ENCODE peak calls at places on chromosomes 7 and 10, in four cellular contexts. S is HepG2, K is K562, O is GM12878. B is an unnamed sample.

GRCh38 chr10:110637558-110638053 is 6.5 kb upstream of the RBM20 start:
- DNase-seq in S (no peak), K (no peak), O (no peak), B (no peak)

GRCh38 chr7:128404826-128405344 is 4.9 kb downstream of the IMPDH1 start:
- DNase-seq in S (no peak), K (no peak), O (no peak), B (no peak)

GRCh38 chr7:46658281-46658680 is 737.2 kb upstream of the IGFBP3 start:
- DNase-seq in S (no peak), K (no peak), O (no peak), B (no peak)

GRCh38 chr7:101590663-101591435 is 38.2 kb downstream of the MYL10 start:
- DNase-seq in S (no peak), K (no peak), O (no peak), B (no peak)

GRCh38 chr10:52318822-52319464 is 4.9 kb downstream of the DKK1 start:
- DNase-seq in S (peak; percentile 69), K (no peak), O (no peak), B (no peak)

GRCh38 chr7:20307901-20308300 is 22.8 kb upstream of the ITGB8 start:
- DNase-seq in S (no peak), K (no peak), O (no peak), B (no peak)

GRCh38 chr7:105387621-105388372 is 924 bp downstream of the SRPK2 start:
- DNase-seq in S (peak; percentile 28), K (no peak), O (no peak), B (peak; percentile 59)

GRCh38 chr7:44711528-44711927 is 37.1 kb upstream of the ZMIZ2 start:
- DNase-seq in S (no peak), K (peak; percentile 4), O (no peak), B (no peak)

GRCh38 chr7:28062197-28062988 is 118.2 kb downstream of the JAZF1 start:
- DNase-seq in S (peak; percentile 40), K (peak; percentile 8), O (no peak), B (peak; percentile 87)

GRCh38 chr7:23544913-23545354 is 13.2 kb upstream of the TRA2A start:
- DNase-seq in S (peak; percentile 43), K (no peak), O (peak; percentile 46), B (no peak)

GRCh38 chr7:19106308-19107141 is 10.9 kb downstream of the TWIST1 start:
- DNase-seq in S (no peak), K (no peak), O (no peak), B (peak; percentile 54)

GRCh38 chr10:103241262-103242011 is 4.2 kb upstream of the RPEL1 start:
- DNase-seq in S (peak; percentile 50), K (no peak), O (no peak), B (no peak)

GRCh38 chr10:124732931-124733536 is 11.1 kb downstream of the FAM53B start:
- DNase-seq in S (no peak), K (no peak), O (peak; percentile 77), B (no peak)

GRCh38 chr7:101124376-101125056 is 2.4 kb upstream of the SERPINE1 start:
- DNase-seq in S (peak; percentile 84), K (no peak), O (no peak), B (no peak)

GRCh38 chr10:117318909-117319308 is 56.3 kb downstream of the PDZD8 start:
- DNase-seq in S (no peak), K (no peak), O (no peak), B (no peak)

GRCh38 chr7:2070151-2070763 is 162.5 kb downstream of the MAD1L1 start:
- DNase-seq in S (no peak), K (peak; percentile 81), O (no peak), B (no peak)

GRCh38 chr7:108266489-108266888 is 136.3 kb upstream of the LAMB4 start:
- DNase-seq in S (no peak), K (no peak), O (no peak), B (no peak)

GRCh38 chr10:6416892-6417512 is 163.1 kb downstream of the PRKCQ start:
- DNase-seq in S (peak; percentile 35), K (peak; percentile 46), O (no peak), B (no peak)

GRCh38 chr10:98486421-98486820 is 39.7 kb upstream of the HPS1 start:
- DNase-seq in S (no peak), K (no peak), O (no peak), B (no peak)

GRCh38 chr7:95246935-95247370 is 77.4 kb downstream of the PON1 start:
- DNase-seq in S (peak; percentile 54), K (peak; percentile 27), O (peak; percentile 5), B (peak; percentile 40)

GRCh38 chr7:109354552-109354951 is 784.9 kb downstream of the DNAJB9 start:
- DNase-seq in S (no peak), K (no peak), O (no peak), B (no peak)

GRCh38 chr10:79068203-79068561 is 584 bp upstream of the ZMIZ1 start:
- DNase-seq in S (no peak), K (peak; percentile 56), O (no peak), B (no peak)

GRCh38 chr7:98613601-98614425 is 3.3 kb upstream of the NPTX2 start:
- DNase-seq in S (no peak), K (no peak), O (no peak), B (peak; percentile 41)

GRCh38 chr10:71968553-71969474 is 4.6 kb downstream of the CHST3 start:
- DNase-seq in S (no peak), K (no peak), O (no peak), B (no peak)

GRCh38 chr7:103065666-103066065 is 8.9 kb downstream of the FBXL13 start:
- DNase-seq in S (peak; percentile 45), K (peak; percentile 34), O (no peak), B (peak; percentile 62)

GRCh38 chr10:124627851-124628675 is 116.1 kb downstream of the FAM53B start:
- DNase-seq in S (no peak), K (peak; percentile 63), O (no peak), B (no peak)

GRCh38 chr7:154871483-154871882 is 131.4 kb downstream of the PAXIP1 start:
- DNase-seq in S (no peak), K (no peak), O (no peak), B (no peak)

GRCh38 chr7:107742678-107743566 is 1.0 kb upstream of the CBLL1 start:
- DNase-seq in S (no peak), K (peak; percentile 58), O (peak; percentile 56), B (peak; percentile 77)

GRCh38 chr10:128855656-128856428 is 611.2 kb upstream of the MGMT start:
- DNase-seq in S (no peak), K (no peak), O (no peak), B (no peak)

GRCh38 chr7:122674502-122674901 is 24.4 kb downstream of the RNF133 start:
- DNase-seq in S (no peak), K (no peak), O (no peak), B (no peak)

GRCh38 chr10:129993621-129994020 is 29.5 kb upstream of the EBF3 start:
- DNase-seq in S (no peak), K (no peak), O (no peak), B (no peak)

GRCh38 chr7:91949221-91950009 is 8.8 kb downstream of the AKAP9 start:
- DNase-seq in S (no peak), K (no peak), O (no peak), B (no peak)
- TF ChIP-seq NR2C2 in S (no peak), K (no peak), O (no peak), B (no peak)

GRCh38 chr10:61136151-61136550 is 192.2 kb upstream of the RHOBTB1 start:
- DNase-seq in S (peak; percentile 73), K (no peak), O (no peak), B (no peak)
- TF ChIP-seq NR2C2 in S (no peak), K (no peak), O (no peak), B (no peak)

GRCh38 chr7:149638566-149639320 is 134.6 kb downstream of the ZNF467 start:
- DNase-seq in S (no peak), K (no peak), O (no peak), B (no peak)

GRCh38 chr7:149633976-149634945 is 136.7 kb upstream of the ZNF746 start:
- DNase-seq in S (no peak), K (no peak), O (no peak), B (no peak)

GRCh38 chr7:149637911-149638565 is 135.3 kb downstream of the ZNF467 start:
- DNase-seq in S (no peak), K (no peak), O (no peak), B (no peak)

DNA sequence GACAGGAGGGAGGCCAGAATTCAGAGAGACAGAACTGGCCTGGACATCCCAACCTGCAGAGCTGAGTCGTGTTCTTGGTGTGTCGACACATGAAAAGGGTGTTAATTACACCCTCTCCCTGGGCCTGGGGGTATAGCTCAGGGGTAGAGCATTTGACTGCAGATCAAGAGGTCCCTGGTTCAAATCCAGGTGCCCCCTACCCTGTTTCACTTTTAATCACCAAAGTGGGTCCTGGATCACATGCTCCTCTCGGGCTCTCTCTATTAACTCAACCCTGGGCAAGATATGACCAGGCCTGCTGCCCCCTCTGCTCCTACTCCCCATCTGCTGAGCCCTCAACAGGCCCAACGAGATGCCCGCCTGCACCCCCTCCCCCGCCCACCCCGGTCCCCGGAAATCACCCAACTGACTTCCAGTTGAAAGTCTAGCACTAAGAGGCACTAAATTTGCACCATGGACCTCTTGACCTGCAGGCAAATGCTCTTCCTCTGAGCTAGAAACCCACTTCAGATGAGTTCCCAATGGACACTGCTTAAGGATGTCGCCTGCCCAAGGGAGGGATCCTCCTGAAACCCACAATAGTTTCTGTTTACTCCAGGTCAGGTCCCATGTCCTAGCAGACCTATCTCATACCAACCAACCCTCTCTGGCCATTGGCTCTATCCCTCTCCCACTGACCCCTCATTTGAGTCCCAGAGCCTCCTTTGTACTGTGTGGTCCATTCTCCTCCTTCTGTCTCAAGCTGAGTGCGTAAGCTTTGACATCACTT is 137.6 kb downstream of the ZNF467 start:
- DNase-seq in S (peak; percentile 51), K (no peak), O (no peak), B (peak; percentile 76)
- TF ChIP-seq NR2C2 in S (no peak), K (no peak), O (no peak), B (no peak)

GRCh38 chr10:122154733-122155366 is 116.2 kb upstream of the BTBD16 start:
- DNase-seq in S (no peak), K (no peak), O (no peak), B (peak; percentile 58)
- TF ChIP-seq NR2C2 in S (no peak), K (no peak), O (no peak), B (no peak)

GRCh38 chr7:39300276-39300675 is 265.9 kb upstream of the YAE1 start:
- DNase-seq in S (no peak), K (no peak), O (no peak), B (no peak)
- TF ChIP-seq NR2C2 in S (no peak), K (no peak), O (no peak), B (no peak)

DNA sequence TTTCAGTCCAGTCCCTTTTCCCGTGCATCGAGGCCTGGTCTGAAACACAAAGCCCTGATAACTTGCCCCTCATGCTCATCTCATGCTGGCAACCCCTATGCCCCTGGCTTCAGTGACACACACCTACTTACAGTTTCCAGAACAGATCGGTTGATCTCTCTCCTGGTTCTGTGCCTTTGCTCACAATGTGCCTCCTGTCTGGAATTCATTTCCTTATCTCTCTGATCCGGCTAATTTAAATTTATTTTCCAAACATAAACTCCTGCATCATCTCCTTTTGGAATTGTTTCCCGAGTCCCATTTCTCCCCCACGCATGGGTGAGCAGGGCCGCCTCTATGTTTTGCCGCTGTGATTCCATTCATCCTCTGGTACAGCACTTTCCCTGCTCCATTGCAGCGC is 25.9 kb upstream of the FZD8 start:
- DNase-seq in S (no peak), K (no peak), O (no peak), B (no peak)
- TF ChIP-seq NR2C2 in S (no peak), K (no peak), O (no peak), B (no peak)

DNA sequence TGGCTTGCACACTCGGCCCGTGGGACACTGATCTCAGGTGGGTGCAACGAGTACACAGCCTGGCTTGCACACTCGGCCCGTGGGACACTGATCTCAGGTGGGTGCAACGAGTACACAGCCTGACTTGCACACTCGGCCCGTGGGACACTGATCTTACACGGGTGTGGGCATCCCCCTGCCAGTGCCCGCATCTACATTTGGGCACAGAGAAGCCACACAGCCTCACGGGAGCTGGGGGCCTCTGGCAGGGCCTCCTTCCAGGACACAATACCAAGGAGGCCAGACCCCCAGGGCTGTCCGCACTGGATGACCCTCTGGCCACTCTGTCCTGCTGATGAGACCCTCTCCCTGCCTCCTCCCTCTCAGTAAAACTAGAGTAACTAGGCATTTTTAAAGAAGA is 330.5 kb downstream of the DNAJB6 start:
- DNase-seq in S (no peak), K (no peak), O (no peak), B (no peak)
- TF ChIP-seq NR2C2 in S (no peak), K (no peak), O (no peak), B (no peak)

B was measured in WTC11.